ENCODE peak calls at places on chromosome 1, in eight cellular contexts. O is tibial nerve, G is SK-N-SH, M is left lung, Q is AG10803, D is endodermal cell, T is heart left ventricle, V is fibroblast of lung. R is an unnamed sample.

GRCh38 chr1:158972841-158973240 is 36.9 kb upstream of the IFI16 start:
- DNase-seq in O (no peak), G (no peak), M (no peak), Q (no peak), D (peak; percentile 49), T (no peak), V (no peak), R (no peak)

GRCh38 chr1:1181938-1182410 is 8.3 kb downstream of the TTLL10 start:
- DNase-seq in O (no peak), G (peak; percentile 44), M (peak; percentile 74), Q (no peak), D (peak; percentile 46), T (peak; percentile 18), V (no peak), R (peak; percentile 30)

GRCh38 chr1:45945426-45945825 is 142.0 kb downstream of the MAST2 start:
- DNase-seq in O (no peak), G (no peak), M (no peak), Q (peak; percentile 70), D (no peak), T (no peak), V (peak; percentile 80), R (no peak)

GRCh38 chr1:109818351-109819325 is 54.9 kb upstream of the EPS8L3 start:
- DNase-seq in O (no peak), G (peak; percentile 40), M (peak; percentile 37), Q (no peak), D (peak; percentile 40), T (no peak), V (no peak), R (no peak)

GRCh38 chr1:52306227-52307006 is 59.6 kb downstream of the CC2D1B start:
- DNase-seq in O (no peak), G (no peak), M (no peak), Q (no peak), D (peak; percentile 47), T (peak; percentile 51), V (no peak), R (no peak)

GRCh38 chr1:119101563-119101962 is 38.9 kb downstream of the WARS2 start:
- DNase-seq in O (no peak), G (no peak), M (no peak), Q (peak; percentile 89), D (no peak), T (no peak), V (peak; percentile 87), R (no peak)

GRCh38 chr1:19786988-19787423 is 12.7 kb downstream of the TMCO4 start:
- DNase-seq in O (no peak), G (no peak), M (no peak), Q (no peak), D (peak; percentile 84), T (no peak), V (no peak), R (no peak)

GRCh38 chr1:161706483-161707347 is at the start of gene FCRLA:
- DNase-seq in O (no peak), G (no peak), M (no peak), Q (peak; percentile 91), D (no peak), T (peak; percentile 37), V (peak; percentile 97), R (no peak)

GRCh38 chr1:231242516-231243198 is 1.6 kb downstream of the GNPAT start:
- DNase-seq in O (no peak), G (no peak), M (no peak), Q (peak; percentile 21), D (no peak), T (no peak), V (peak; percentile 24), R (no peak)

GRCh38 chr1:84936116-84936810 is 43.3 kb upstream of the LPAR3 start:
- DNase-seq in O (no peak), G (peak; percentile 62), M (no peak), Q (peak; percentile 69), D (peak; percentile 63), T (no peak), V (peak; percentile 57), R (no peak)

GRCh38 chr1:243964915-243965314 is 86.2 kb upstream of the ZBTB18 start:
- DNase-seq in O (no peak), G (no peak), M (no peak), Q (peak; percentile 24), D (no peak), T (no peak), V (no peak), R (no peak)

GRCh38 chr1:179228783-179229213 is 679 bp downstream of the ABL2 start:
- DNase-seq in O (no peak), G (peak; percentile 83), M (peak; percentile 84), Q (peak; percentile 29), D (peak; percentile 85), T (peak; percentile 54), V (peak; percentile 36), R (peak; percentile 67)

GRCh38 chr1:165895451-165895871 is 68.0 kb downstream of the UCK2 start:
- DNase-seq in O (no peak), G (no peak), M (no peak), Q (peak; percentile 78), D (no peak), T (no peak), V (peak; percentile 78), R (no peak)

GRCh38 chr1:27959792-27960603 is at the start of gene XKR8:
- DNase-seq in O (peak; percentile 49), G (no peak), M (peak; percentile 96), Q (peak; percentile 64), D (peak; percentile 96), T (peak; percentile 86), V (peak; percentile 75), R (peak; percentile 92)

GRCh38 chr1:235866207-235866912 is at the start of gene LYST:
- DNase-seq in O (peak; percentile 26), G (peak; percentile 65), M (peak; percentile 85), Q (peak; percentile 55), D (peak; percentile 79), T (peak; percentile 45), V (peak; percentile 32), R (peak; percentile 80)

GRCh38 chr1:235861857-235862256 is 4.8 kb downstream of the LYST start:
- DNase-seq in O (no peak), G (no peak), M (no peak), Q (no peak), D (no peak), T (no peak), V (no peak), R (no peak)

GRCh38 chr1:235865565-235866206 is 1.0 kb downstream of the LYST start:
- DNase-seq in O (no peak), G (no peak), M (no peak), Q (peak; percentile 3), D (no peak), T (no peak), V (no peak), R (no peak)

GRCh38 chr1:235864965-235865525 is 1.7 kb downstream of the LYST start:
- DNase-seq in O (no peak), G (no peak), M (no peak), Q (no peak), D (no peak), T (no peak), V (no peak), R (no peak)

GRCh38 chr1:235864469-235864868 is 2.2 kb downstream of the LYST start:
- DNase-seq in O (no peak), G (no peak), M (no peak), Q (no peak), D (no peak), T (no peak), V (no peak), R (no peak)
- H3K4me3 ChIP-seq in O (no peak overlapping the region), G (no peak overlapping the region), M (no peak overlapping the region), Q (no peak overlapping the region), D (no peak overlapping the region), T (peak overlapping the region; percentile 91), V (no peak overlapping the region), R (no peak overlapping the region)

DNA sequence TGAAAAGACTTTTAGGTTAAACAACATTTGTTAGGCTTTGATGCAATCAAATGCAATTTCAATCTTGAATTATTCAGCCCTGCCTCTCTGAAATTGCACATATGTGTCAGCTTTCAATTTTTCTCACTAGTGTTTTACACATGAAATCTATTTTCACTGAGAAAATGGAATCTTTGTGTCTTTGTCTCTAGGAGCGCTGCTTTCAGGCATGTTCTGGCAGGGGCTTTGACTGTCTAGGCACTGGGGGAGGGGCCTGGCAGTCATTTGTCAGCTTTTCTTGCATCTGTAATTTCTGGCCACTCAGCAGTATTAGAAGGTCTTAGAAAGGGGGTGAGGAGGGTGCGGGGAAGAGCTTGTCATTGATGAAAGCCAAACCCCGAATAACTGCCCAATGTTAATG is 264.4 kb downstream of the PTPRC start:
- DNase-seq in O (no peak), G (no peak), M (no peak), Q (peak; percentile 64), D (peak; percentile 60), T (peak; percentile 19), V (no peak), R (no peak)
- H3K4me3 ChIP-seq in O (no peak overlapping the region), G (no peak overlapping the region), M (no peak overlapping the region), Q (peak overlapping the region; percentile 5), D (no peak overlapping the region), T (no peak overlapping the region), V (no peak overlapping the region), R (no peak overlapping the region)

DNA sequence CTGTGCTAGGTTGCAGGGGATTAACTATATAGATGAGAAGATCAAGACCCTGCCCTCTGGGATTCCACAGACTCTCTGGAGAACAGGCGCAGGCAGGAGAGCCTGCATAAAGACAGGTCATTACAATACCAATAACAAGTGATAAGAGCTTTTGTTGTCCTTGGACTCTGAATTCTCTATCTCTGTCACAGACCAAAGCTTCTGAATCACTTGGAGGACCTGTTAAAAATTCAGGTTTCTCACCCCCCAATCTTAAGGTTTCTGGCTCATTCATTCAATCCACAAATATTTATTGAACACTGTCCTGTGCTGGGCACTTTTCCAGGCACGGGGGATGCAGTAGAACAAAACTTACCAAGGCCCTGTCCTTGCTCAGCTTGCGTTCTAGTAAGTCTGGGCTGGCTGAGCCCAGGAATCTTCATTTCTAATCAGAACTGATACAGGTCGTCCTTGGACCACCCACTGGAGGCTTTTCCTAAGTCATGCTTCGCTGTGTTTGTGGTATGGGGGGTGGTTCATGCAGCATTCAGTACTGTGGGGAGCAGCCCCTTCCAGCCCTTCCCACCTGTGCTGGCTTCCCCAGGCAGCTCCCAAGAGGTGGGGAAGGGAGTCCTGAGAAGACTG is 1.4 kb downstream of the EFNA4 start:
- DNase-seq in O (no peak), G (no peak), M (no peak), Q (no peak), D (peak; percentile 68), T (no peak), V (no peak), R (no peak)
- H3K4me3 ChIP-seq in O (no peak overlapping the region), G (peak overlapping the region; percentile 79), M (no peak overlapping the region), Q (no peak overlapping the region), D (peak overlapping the region; percentile 93), T (no peak overlapping the region), V (no peak overlapping the region), R (no peak overlapping the region)

DNA sequence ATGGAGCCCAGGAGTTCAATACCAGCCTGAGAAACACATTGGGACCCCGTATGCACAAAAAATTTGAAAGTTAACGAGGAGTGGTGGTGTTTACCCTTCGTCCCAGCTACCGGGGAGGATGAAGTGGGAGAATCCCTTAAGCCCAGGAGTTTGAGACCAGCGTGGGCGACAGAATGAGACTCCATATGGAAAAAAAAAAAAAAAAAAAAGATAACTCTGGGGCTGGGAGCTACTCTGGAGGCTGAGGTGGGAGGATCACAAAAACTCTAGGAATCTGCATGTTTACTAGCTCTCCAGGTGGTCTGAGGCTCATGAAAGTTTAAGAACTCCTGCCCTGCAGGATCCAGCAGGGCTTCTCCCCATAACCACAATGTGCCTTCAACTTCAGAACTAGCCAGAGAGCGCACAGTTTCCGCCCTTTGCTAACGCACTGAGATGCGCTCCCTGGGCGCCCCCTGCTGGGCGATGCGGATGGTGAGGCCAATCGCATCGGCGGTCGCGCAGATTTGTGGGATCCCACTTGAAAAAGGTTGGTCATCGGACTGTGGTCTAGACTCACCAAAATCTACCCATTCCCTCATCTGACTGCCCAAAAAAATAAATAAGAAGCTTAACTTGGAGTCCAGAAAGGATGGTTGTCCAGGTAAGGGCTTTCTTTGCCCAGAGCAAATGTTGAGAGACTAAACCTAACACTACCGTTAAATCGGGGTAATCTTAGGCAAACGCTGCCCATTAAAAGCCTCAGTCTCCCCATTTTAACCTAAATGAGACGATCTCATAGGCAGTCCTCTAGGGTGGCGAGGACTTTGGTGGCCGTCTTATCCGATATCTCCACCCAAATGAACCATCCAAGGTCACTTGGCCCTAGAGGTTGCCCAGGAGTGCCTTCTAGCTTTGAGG is 8.8 kb downstream of the ZNF683 start:
- DNase-seq in O (peak; percentile 64), G (peak; percentile 86), M (peak; percentile 96), Q (peak; percentile 64), D (peak; percentile 96), T (peak; percentile 79), V (peak; percentile 59), R (peak; percentile 94)
- H3K4me3 ChIP-seq in O (no peak overlapping the region), G (no peak overlapping the region), M (no peak overlapping the region), Q (no peak overlapping the region), D (no peak overlapping the region), T (no peak overlapping the region), V (no peak overlapping the region), R (no peak overlapping the region)

R was measured in aorta.